ENCODE peak calls at places on chromosomes 11 and 22, in seven cellular contexts. S is tibial nerve; A is CD4-positive, CD25-positive, alpha-beta regulatory T cell; F is PC-9; T is right cardiac atrium; G is lung; M is endodermal cell. Y is an unnamed sample.

GRCh38 chr22:22856364-22856763 is 31.3 kb upstream of the IGLL5 start:
- DNase-seq in A (no peak), M (no peak), S (no peak), F (no peak), G (no peak), T (no peak), Y (no peak)

GRCh38 chr11:14981507-14981906 is 9.4 kb upstream of the CALCA start:
- DNase-seq in T (no peak), A (no peak), F (no peak), G (no peak), M (no peak), S (no peak), Y (no peak)

GRCh38 chr22:44404341-44405020 is 91.7 kb upstream of the SHISAL1 start:
- DNase-seq in S (no peak), A (no peak), F (no peak), T (no peak), G (no peak), M (peak), Y (no peak)

GRCh38 chr11:72456651-72457050 is 22.3 kb upstream of the CLPB start:
- DNase-seq in G (no peak), T (no peak), F (no peak), S (no peak), A (no peak), M (no peak), Y (no peak)

GRCh38 chr11:32131321-32131720 is 40.4 kb downstream of the RCN1 start:
- DNase-seq in T (no peak), F (peak), G (no peak), M (no peak), A (no peak), S (no peak), Y (no peak)

GRCh38 chr22:39818050-39818449 is 75.5 kb downstream of the ENTHD1 start:
- DNase-seq in M (peak), A (no peak), G (no peak), S (no peak), F (no peak), T (no peak), Y (no peak)

GRCh38 chr11:28257761-28258160 is 149.6 kb downstream of the METTL15 start:
- DNase-seq in F (no peak), S (no peak), T (no peak), G (no peak), M (no peak), A (no peak), Y (no peak)

GRCh38 chr11:26227311-26227710 is 104.6 kb upstream of the ANO3 start:
- DNase-seq in M (no peak), F (no peak), T (no peak), S (no peak), G (no peak), A (no peak), Y (no peak)

GRCh38 chr11:27861706-27862430 is 161.6 kb upstream of the BDNF start:
- DNase-seq in S (no peak), T (no peak), G (no peak), A (no peak), F (no peak), M (no peak), Y (no peak)

GRCh38 chr11:1862588-1863351 is 9.9 kb downstream of the LSP1 start:
- DNase-seq in F (peak), T (no peak), M (no peak), G (no peak), A (no peak), S (no peak), Y (no peak)

GRCh38 chr11:10373929-10374328 is 69.1 kb downstream of the ADM start:
- DNase-seq in F (no peak), T (no peak), M (no peak), A (no peak), G (no peak), S (no peak), Y (no peak)

GRCh38 chr11:59756845-59757244 is 1.7 kb downstream of the STX3 start:
- DNase-seq in G (peak), M (peak), T (no peak), S (no peak), A (no peak), F (peak), Y (no peak)

GRCh38 chr11:62427630-62428233 is 8.9 kb downstream of the SCGB1A1 start:
- DNase-seq in F (no peak), G (no peak), S (no peak), T (no peak), M (peak), A (no peak), Y (no peak)

GRCh38 chr11:61967177-61967923 is at the start of gene FTH1:
- DNase-seq in M (peak), S (peak), G (peak), F (peak), A (peak), T (peak), Y (peak)

GRCh38 chr11:68215087-68215445 is 2.0 kb upstream of the KMT5B start:
- DNase-seq in F (no peak), A (no peak), T (peak), S (no peak), M (peak), G (no peak), Y (no peak)

GRCh38 chr11:44577231-44577834 is 11.9 kb downstream of the CD82 start:
- DNase-seq in T (no peak), G (no peak), S (no peak), M (no peak), A (no peak), F (peak), Y (no peak)

GRCh38 chr11:1702506-1702905 is 5.5 kb downstream of the KRTAP5-6 start:
- DNase-seq in S (no peak), G (no peak), M (no peak), A (no peak), F (no peak), T (no peak), Y (no peak)

GRCh38 chr11:7030836-7031235 is 10.6 kb downstream of the NLRP14 start:
- DNase-seq in M (no peak), S (no peak), T (no peak), G (no peak), A (no peak), F (no peak), Y (no peak)

GRCh38 chr22:23106906-23107367 is 34.9 kb downstream of the RSPH14 start:
- DNase-seq in F (no peak), M (no peak), A (no peak), G (no peak), T (no peak), S (no peak), Y (no peak)

GRCh38 chr22:49753276-49753884 is 74.3 kb downstream of the BRD1 start:
- DNase-seq in A (no peak), G (no peak), S (no peak), T (no peak), F (no peak), M (no peak), Y (no peak)

GRCh38 chr11:4041731-4042391 is 52.7 kb upstream of the RRM1 start:
- DNase-seq in F (no peak), A (no peak), G (no peak), S (no peak), M (peak), T (no peak), Y (no peak)

GRCh38 chr11:113401718-113402117 is 14.1 kb downstream of the ANKK1 start:
- DNase-seq in F (peak), T (peak), S (no peak), M (no peak), G (peak), A (no peak), Y (peak)

GRCh38 chr22:30204015-30204741 is 42.4 kb downstream of the LIF start:
- DNase-seq in T (no peak), F (no peak), S (no peak), G (no peak), M (no peak), A (no peak), Y (no peak)

GRCh38 chr22:49703391-49703926 is 124.2 kb downstream of the BRD1 start:
- DNase-seq in M (no peak), F (no peak), A (no peak), S (peak), G (no peak), T (no peak), Y (no peak)

GRCh38 chr11:131063638-131064037 is 147.4 kb upstream of the SNX19 start:
- DNase-seq in F (no peak), A (no peak), T (no peak), S (no peak), G (no peak), M (no peak), Y (no peak)

GRCh38 chr11:83990160-83990733 is 704.1 kb upstream of the CCDC90B start:
- DNase-seq in T (peak), F (no peak), M (no peak), S (no peak), A (no peak), G (no peak), Y (no peak)

GRCh38 chr11:77580712-77581337 is 8.9 kb upstream of the AQP11 start:
- DNase-seq in F (no peak), A (no peak), T (no peak), G (no peak), M (no peak), S (no peak), Y (no peak)

GRCh38 chr11:68948496-68948895 is 32.3 kb downstream of the MRGPRD start:
- DNase-seq in M (no peak), F (no peak), S (no peak), T (no peak), A (no peak), G (no peak), Y (no peak)

GRCh38 chr11:130804306-130805077 is 111.8 kb downstream of the SNX19 start:
- DNase-seq in T (no peak), S (no peak), G (no peak), F (no peak), A (no peak), M (no peak), Y (no peak)

GRCh38 chr22:49242480-49242879 is 585.2 kb downstream of the BRD1 start:
- DNase-seq in T (no peak), G (no peak), F (no peak), S (no peak), M (no peak), A (no peak), Y (no peak)

GRCh38 chr22:50015451-50016307 is 3.1 kb upstream of the IL17REL start:
- DNase-seq in F (no peak), G (no peak), A (no peak), S (no peak), M (peak), T (no peak), Y (no peak)

GRCh38 chr22:38081941-38082828 is 1.8 kb downstream of the SLC16A8 start:
- DNase-seq in A (no peak), G (no peak), S (no peak), M (peak), T (no peak), F (no peak), Y (no peak)

GRCh38 chr11:69711824-69712801 is 8.3 kb upstream of the FGF19 start:
- DNase-seq in S (no peak), A (no peak), T (no peak), M (peak), G (no peak), F (no peak), Y (no peak)

GRCh38 chr22:36280379-36280778 is 27.4 kb downstream of the APOL1 start:
- DNase-seq in S (no peak), A (no peak), M (no peak), T (no peak), G (no peak), F (no peak), Y (no peak)

GRCh38 chr22:36279219-36279666 is 26.3 kb downstream of the APOL1 start:
- DNase-seq in S (no peak), T (no peak), G (no peak), F (no peak), M (no peak), A (no peak), Y (no peak)

GRCh38 chr22:36277482-36278291 is 24.8 kb downstream of the APOL1 start:
- DNase-seq in A (peak), F (peak), T (peak), S (peak), M (peak), G (peak), Y (no peak)

GRCh38 chr22:36274547-36274946 is 21.6 kb downstream of the APOL1 start:
- DNase-seq in M (no peak), T (no peak), G (no peak), S (no peak), A (no peak), F (no peak), Y (no peak)
- H3K27ac ChIP-seq in M (no peak), T (no peak), G (peak), S (no peak), A (no peak), F (no peak), Y (no peak)

GRCh38 chr11:86954288-86955110 is 696 bp downstream of the FZD4 start:
- DNase-seq in A (no peak), F (peak), G (peak), S (no peak), T (peak), M (peak), Y (peak)
- H3K27ac ChIP-seq in A (no peak), F (no peak), G (peak), S (peak), T (peak), M (no peak), Y (peak)

GRCh38 chr11:16801288-16801980 is 63.0 kb downstream of the C11orf58 start:
- DNase-seq in G (no peak), F (no peak), M (no peak), S (no peak), T (no peak), A (no peak), Y (no peak)
- H3K27ac ChIP-seq in G (no peak), F (no peak), M (no peak), S (no peak), T (no peak), A (no peak), Y (no peak)

GRCh38 chr11:11510939-11511338 is 110.9 kb downstream of the GALNT18 start:
- DNase-seq in T (no peak), G (peak), M (no peak), F (no peak), A (no peak), S (peak), Y (peak)
- H3K27ac ChIP-seq in T (no peak), G (no peak), M (peak), F (no peak), A (no peak), S (no peak), Y (peak)

GRCh38 chr22:20858615-20859416 is at the start of the genes PI4KA and SNAP29:
- DNase-seq in F (peak), G (peak), A (peak), S (peak), M (peak), T (peak), Y (peak)

GRCh38 chr22:20857838-20858614 is 585 bp downstream of the PI4KA start:
- DNase-seq in T (peak), S (peak), A (peak), G (peak), M (peak), F (peak), Y (peak)

GRCh38 chr22:20853236-20853660 is 5.4 kb downstream of the PI4KA start:
- DNase-seq in A (no peak), S (no peak), M (peak), T (no peak), G (no peak), F (no peak), Y (no peak)

GRCh38 chr22:20859615-20860014 is 808 bp downstream of the SNAP29 start:
- DNase-seq in T (no peak), M (no peak), A (no peak), S (no peak), F (no peak), G (no peak), Y (no peak)

GRCh38 chr22:20857247-20857643 is 1.4 kb downstream of the PI4KA start:
- DNase-seq in A (no peak), F (no peak), T (no peak), M (no peak), S (no peak), G (no peak), Y (no peak)
- H3K27ac ChIP-seq in A (no peak), F (no peak), T (peak), M (no peak), S (no peak), G (peak), Y (no peak)

GRCh38 chr22:21736084-21736642 is 569 bp upstream of the YPEL1 start:
- DNase-seq in S (no peak), G (no peak), M (no peak), A (no peak), T (no peak), F (no peak), Y (no peak)
- H3K27ac ChIP-seq in S (peak), G (peak), M (no peak), A (no peak), T (no peak), F (no peak), Y (peak)

GRCh38 chr22:26536056-26536761 is 23.9 kb upstream of the TFIP11 start:
- DNase-seq in S (no peak), G (no peak), T (no peak), M (no peak), A (no peak), F (no peak), Y (no peak)

GRCh38 chr22:26534166-26534855 is 22.0 kb upstream of the TFIP11 start:
- DNase-seq in T (no peak), G (no peak), S (no peak), F (no peak), M (no peak), A (no peak), Y (no peak)

GRCh38 chr22:26535499-26535898 is 23.2 kb upstream of the TFIP11 start:
- DNase-seq in M (no peak), T (no peak), S (no peak), F (no peak), A (no peak), G (no peak), Y (no peak)

GRCh38 chr22:26536762-26537134 is 24.5 kb upstream of the TFIP11 start:
- DNase-seq in F (no peak), M (no peak), T (no peak), G (no peak), A (no peak), S (no peak), Y (no peak)

DNA sequence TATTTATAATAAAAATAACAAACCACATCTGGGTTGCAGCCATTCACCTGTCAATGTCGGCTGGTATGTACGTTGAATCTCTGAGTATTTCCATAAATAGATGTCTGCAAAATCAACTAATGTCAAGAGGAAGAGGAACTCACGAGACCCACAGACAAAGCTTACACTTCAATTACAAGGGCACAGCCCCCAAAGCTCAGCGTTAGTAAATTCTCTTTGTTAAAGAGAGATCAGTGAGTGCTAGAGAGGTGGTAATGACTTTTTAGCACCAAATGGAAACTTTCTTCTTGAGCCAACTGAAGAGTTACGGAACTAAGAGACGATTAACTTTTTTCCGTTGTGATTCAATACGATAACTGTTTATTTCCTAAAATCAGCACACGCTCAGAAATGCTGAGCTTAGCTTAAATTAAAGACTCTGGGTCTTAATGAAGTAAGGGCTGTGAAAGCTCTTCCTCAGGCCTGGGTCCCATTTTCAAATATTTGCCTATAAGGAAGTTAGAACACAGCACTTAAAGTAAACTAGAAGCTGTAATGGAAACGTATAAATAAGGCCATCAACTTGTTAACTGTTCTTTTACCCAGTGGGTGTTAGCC is 22.7 kb upstream of the TFIP11 start:
- DNase-seq in T (no peak), A (no peak), F (no peak), M (no peak), S (no peak), G (no peak), Y (no peak)
- H3K27ac ChIP-seq in T (no peak), A (peak), F (no peak), M (no peak), S (no peak), G (no peak), Y (no peak)

GRCh38 chr11:34833602-34834001 is 82.6 kb downstream of the APIP start:
- DNase-seq in S (no peak), T (no peak), F (no peak), G (no peak), M (no peak), A (no peak), Y (no peak)

GRCh38 chr11:34839969-34840368 is 76.2 kb downstream of the APIP start:
- DNase-seq in T (no peak), A (no peak), F (no peak), S (no peak), M (no peak), G (no peak), Y (no peak)

GRCh38 chr11:34840736-34841386 is 75.3 kb downstream of the APIP start:
- DNase-seq in F (no peak), M (peak), G (peak), S (no peak), T (no peak), A (peak), Y (no peak)

DNA sequence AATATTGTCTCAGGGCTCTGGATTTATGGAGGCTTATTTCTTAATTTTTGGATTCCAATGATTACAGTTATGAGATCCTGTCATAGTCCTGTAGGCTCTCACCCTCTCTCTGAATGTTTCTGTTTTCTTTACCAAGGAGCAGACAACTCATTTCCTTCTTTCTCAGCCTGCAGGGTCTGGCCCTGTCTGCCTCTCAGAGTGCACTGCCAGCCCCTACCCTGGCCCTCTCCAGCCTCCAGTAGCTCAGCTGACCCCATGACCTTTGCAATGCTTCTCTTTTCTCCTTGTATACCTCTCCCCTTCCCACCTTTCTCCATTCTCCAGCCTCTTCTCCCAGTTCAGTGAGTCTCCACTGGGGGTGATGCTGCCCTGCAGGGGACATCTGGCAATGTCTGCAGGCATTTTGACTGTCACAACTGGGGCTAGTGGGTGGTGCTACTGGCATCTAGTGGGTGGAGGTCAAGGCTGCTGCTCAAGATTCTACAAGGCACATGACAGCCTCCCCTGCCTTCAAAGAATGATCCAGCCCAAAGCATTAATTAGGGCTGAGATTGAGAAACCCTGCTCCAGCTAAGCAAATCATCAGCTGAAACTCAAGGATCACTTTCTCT is 78.8 kb downstream of the APIP start:
- DNase-seq in A (no peak), F (no peak), T (no peak), M (peak), S (no peak), G (no peak), Y (no peak)
- H3K27ac ChIP-seq in A (no peak), F (no peak), T (no peak), M (no peak), S (no peak), G (no peak), Y (no peak)

Y was measured in substantia nigra.